ENCODE peak calls at places on chromosomes 3 and 15, in six cellular contexts. Y is left ventricle myocardium inferior; I is stromal cell of bone marrow; Q is heart left ventricle; R is HCT116; T is CD4-positive, alpha-beta memory T cell. D is an unnamed sample.

GRCh38 chr3:25429441-25429907 is 1.4 kb downstream of the RARB start:
- DNase-seq in Y (no peak), I (no peak), Q (no peak), R (no peak), T (no peak), D (peak; percentile 16)

GRCh38 chr3:117628896-117629295 is 919.3 kb downstream of the TUSC7 start:
- DNase-seq in Y (no peak), I (peak; percentile 71), Q (no peak), R (no peak), T (no peak), D (peak; percentile 93)

GRCh38 chr3:3177861-3178497 is 1.5 kb downstream of the CRBN start:
- DNase-seq in Y (no peak), I (no peak), Q (no peak), R (no peak), T (no peak), D (no peak)

GRCh38 chr3:140911822-140912221 is 29.8 kb upstream of the SLC25A36 start:
- DNase-seq in Y (no peak), I (no peak), Q (no peak), R (no peak), T (no peak), D (no peak)

GRCh38 chr15:25245801-25246622 is 192.8 kb downstream of the UBE3A start:
- DNase-seq in Y (no peak), I (no peak), Q (peak; percentile 26), R (no peak), T (no peak), D (no peak)

GRCh38 chr3:184320099-184320445 is 5.7 kb downstream of the EIF4G1 start:
- DNase-seq in Y (peak; percentile 97), I (peak; percentile 98), Q (peak; percentile 96), R (peak; percentile 83), T (no peak), D (peak; percentile 98)

GRCh38 chr3:170814822-170815221 is 55.2 kb downstream of the RPL22L1 start:
- DNase-seq in Y (no peak), I (no peak), Q (no peak), R (no peak), T (no peak), D (no peak)

GRCh38 chr3:108090066-108090700 is 648 bp downstream of the CD47 start:
- DNase-seq in Y (peak; percentile 25), I (no peak), Q (no peak), R (no peak), T (peak; percentile 82), D (peak; percentile 55)

D was measured in fibroblast of the aortic adventitia.